ENCODE peak calls at places on chromosomes 1 and 21, in seven cellular contexts. Z is GM06990; A is GDM1; D is stimulated activated CD8-positive, alpha-beta memory T cell treated with anti-CD3 and anti-CD28 coated beads, Interleukin-7, amount 100 ng/mL, for 48 hours; N is NCI-H1694 treated with DMSO at 0.1 percent for 48 hours; H is A549; E is DMS53. O is an unnamed sample.

GRCh38 chr1:236623371-236624166 is 19.3 kb upstream of the HEATR1 start:
- DNase-seq in Z (no peak), A (no peak), D (no peak), N (no peak), H (no peak), E (peak), O (no peak)

GRCh38 chr1:202161151-202162048 is 998 bp upstream of the PTPN7 start:
- DNase-seq in Z (peak), A (peak), D (no peak), N (no peak), H (no peak), E (no peak), O (no peak)

GRCh38 chr1:16248603-16249534 is 11.9 kb upstream of the CPLANE2 start:
- DNase-seq in Z (no peak), A (peak), D (no peak), N (peak), H (no peak), E (peak), O (no peak)

GRCh38 chr21:33403786-33404571 is 766 bp downstream of the IFNGR2 start:
- DNase-seq in Z (peak), A (no peak), D (no peak), N (peak), H (no peak), E (peak), O (no peak)

GRCh38 chr1:99119193-99119592 is 114.5 kb upstream of the PLPPR5 start:
- DNase-seq in Z (no peak), A (no peak), D (no peak), N (no peak), H (no peak), E (no peak), O (no peak)

GRCh38 chr1:103901072-103901471 is 151.4 kb downstream of the AMY1C start:
- DNase-seq in Z (no peak), A (no peak), D (no peak), N (no peak), H (no peak), E (peak), O (no peak)

GRCh38 chr21:42187976-42188653 is 30.8 kb upstream of the ABCG1 start:
- DNase-seq in Z (peak), A (peak), D (peak), N (no peak), H (no peak), E (no peak), O (peak)

GRCh38 chr1:22208265-22208972 is 65.5 kb upstream of the WNT4 start:
- DNase-seq in Z (no peak), A (no peak), D (no peak), N (no peak), H (no peak), E (no peak), O (no peak)

GRCh38 chr1:91871994-91872393 is 14.0 kb downstream of the TGFBR3 start:
- DNase-seq in Z (no peak), A (no peak), D (no peak), N (no peak), H (no peak), E (no peak), O (no peak)

GRCh38 chr1:64822621-64823020 is 77.7 kb downstream of the RAVER2 start:
- DNase-seq in Z (no peak), A (no peak), D (no peak), N (no peak), H (no peak), E (no peak), O (no peak)

GRCh38 chr1:46263146-46263545 is 15.6 kb downstream of the RAD54L start:
- DNase-seq in Z (no peak), A (no peak), D (no peak), N (no peak), H (no peak), E (no peak), O (no peak)

GRCh38 chr1:202576816-202577215 is 133.4 kb downstream of the SYT2 start:
- DNase-seq in Z (no peak), A (no peak), D (no peak), N (no peak), H (no peak), E (no peak), O (no peak)

GRCh38 chr1:119279441-119280415 is 88.9 kb upstream of the HAO2 start:
- DNase-seq in Z (no peak), A (no peak), D (no peak), N (no peak), H (peak), E (peak), O (no peak)

GRCh38 chr1:151681921-151682320 is 34.7 kb downstream of the CELF3 start:
- DNase-seq in Z (no peak), A (no peak), D (no peak), N (no peak), H (no peak), E (no peak), O (no peak)

GRCh38 chr1:64006276-64007051 is 197.0 kb upstream of the UBE2U start:
- DNase-seq in Z (no peak), A (peak), D (no peak), N (peak), H (peak), E (peak), O (no peak)

GRCh38 chr1:108556079-108556478 is 3.8 kb upstream of the EEIG2 start:
- DNase-seq in Z (no peak), A (no peak), D (no peak), N (no peak), H (no peak), E (peak), O (no peak)

GRCh38 chr1:41838266-41838665 is 80.5 kb downstream of the HIVEP3 start:
- DNase-seq in Z (no peak), A (no peak), D (no peak), N (no peak), H (no peak), E (no peak), O (no peak)

GRCh38 chr1:15046487-15047165 is 106.9 kb upstream of the TMEM51 start:
- DNase-seq in Z (peak), A (peak), D (peak), N (peak), H (peak), E (peak), O (no peak)